ENCODE peak calls at places on chromosomes 12 and 14, in six cellular contexts. G is activated T-helper 1 cell treated with Interleukin-2 at 50 U/mL for 16 hours, R is OCI-LY7, C is SK-N-SH, M is DMS153, L is iris pigment epithelial cell. I is an unnamed sample.

GRCh38 chr12:93784339-93785086 is 107.3 kb downstream of the CRADD start:
- DNase-seq in G (no peak), R (no peak), C (peak; percentile 44), M (no peak), L (peak; percentile 94), I (no peak)

GRCh38 chr12:67797316-67797741 is 148.8 kb downstream of the DYRK2 start:
- DNase-seq in G (no peak), R (no peak), C (no peak), M (no peak), L (no peak), I (no peak)

GRCh38 chr12:100221523-100221922 is 20.9 kb downstream of the ACTR6 start:
- DNase-seq in G (no peak), R (no peak), C (no peak), M (no peak), L (no peak), I (no peak)

GRCh38 chr12:50052544-50052943 is 4.9 kb upstream of the ASIC1 start:
- DNase-seq in G (no peak), R (no peak), C (no peak), M (no peak), L (no peak), I (no peak)

GRCh38 chr12:66942741-66943465 is 264.0 kb upstream of the GRIP1 start:
- DNase-seq in G (no peak), R (no peak), C (peak; percentile 4), M (no peak), L (no peak), I (no peak)

GRCh38 chr14:24674204-24674970 is 40.4 kb upstream of the GZMB start:
- DNase-seq in G (peak; percentile 24), R (peak; percentile 62), C (no peak), M (no peak), L (no peak), I (no peak)

GRCh38 chr12:94073441-94074051 is 74.8 kb upstream of the PLXNC1 start:
- DNase-seq in G (no peak), R (no peak), C (no peak), M (no peak), L (peak; percentile 61), I (no peak)

GRCh38 chr12:124441443-124442190 is 125.8 kb downstream of the NCOR2 start:
- DNase-seq in G (no peak), R (no peak), C (no peak), M (no peak), L (peak; percentile 95), I (peak; percentile 72)

GRCh38 chr14:68018598-68018997 is 199.0 kb downstream of the RAD51B start:
- DNase-seq in G (no peak), R (no peak), C (no peak), M (no peak), L (no peak), I (no peak)

GRCh38 chr12:31647106-31647505 is 12.4 kb upstream of the ETFBKMT start:
- DNase-seq in G (no peak), R (no peak), C (peak; percentile 17), M (peak; percentile 63), L (no peak), I (no peak)

GRCh38 chr12:78674311-78675085 is 190.1 kb upstream of the SYT1 start:
- DNase-seq in G (no peak), R (no peak), C (no peak), M (no peak), L (peak; percentile 26), I (no peak)

GRCh38 chr12:132447327-132447720 is 42.6 kb upstream of the FBRSL1 start:
- DNase-seq in G (no peak), R (no peak), C (no peak), M (no peak), L (no peak), I (no peak)

GRCh38 chr14:68836093-68836492 is 43.2 kb upstream of the ZFP36L1 start:
- DNase-seq in G (no peak), R (no peak), C (no peak), M (no peak), L (no peak), I (no peak)

GRCh38 chr12:85016423-85016822 is 19.7 kb downstream of the TSPAN19 start:
- DNase-seq in G (no peak), R (no peak), C (no peak), M (no peak), L (peak; percentile 98), I (peak; percentile 41)

GRCh38 chr14:77158175-77158908 is 16.8 kb upstream of the ZDHHC22 start:
- DNase-seq in G (no peak), R (no peak), C (peak; percentile 76), M (peak; percentile 75), L (peak; percentile 61), I (peak; percentile 14)

GRCh38 chr12:67617619-67618018 is 30.9 kb upstream of the DYRK2 start:
- DNase-seq in G (no peak), R (no peak), C (no peak), M (no peak), L (no peak), I (no peak)

GRCh38 chr14:74500417-74501134 is 7.0 kb downstream of the ISCA2 start:
- DNase-seq in G (no peak), R (no peak), C (no peak), M (no peak), L (no peak), I (no peak)

GRCh38 chr12:1162083-1162760 is 171.2 kb downstream of the ERC1 start:
- DNase-seq in G (no peak), R (no peak), C (peak; percentile 50), M (no peak), L (no peak), I (no peak)

GRCh38 chr12:61524851-61525250 is 735.4 kb upstream of the USP15 start:
- DNase-seq in G (no peak), R (peak; percentile 81), C (no peak), M (no peak), L (no peak), I (no peak)

GRCh38 chr14:56378046-56378445 is 201.6 kb upstream of the TMEM260 start:
- DNase-seq in G (no peak), R (no peak), C (no peak), M (no peak), L (no peak), I (no peak)

GRCh38 chr12:109946913-109947312 is 46.8 kb downstream of the TCHP start:
- DNase-seq in G (no peak), R (no peak), C (no peak), M (no peak), L (no peak), I (no peak)

GRCh38 chr12:110760204-110760609 is 17.5 kb upstream of the PPP1CC start:
- DNase-seq in G (no peak), R (no peak), C (no peak), M (no peak), L (no peak), I (no peak)

GRCh38 chr12:122835693-122836026 is 403 bp downstream of the HIP1R start:
- DNase-seq in G (peak; percentile 22), R (peak; percentile 75), C (peak; percentile 83), M (no peak), L (no peak), I (no peak)

GRCh38 chr14:75896341-75896740 is 85.5 kb downstream of the TGFB3 start:
- DNase-seq in G (no peak), R (no peak), C (no peak), M (no peak), L (peak; percentile 72), I (no peak)

GRCh38 chr14:104532191-104532555 is 47.4 kb upstream of the C14orf180 start:
- DNase-seq in G (no peak), R (no peak), C (no peak), M (no peak), L (no peak), I (no peak)

GRCh38 chr14:76936483-76936882 is 92.0 kb downstream of the IRF2BPL start:
- DNase-seq in G (no peak), R (no peak), C (no peak), M (no peak), L (peak; percentile 39), I (no peak)

GRCh38 chr12:92719674-92720073 is 16.9 kb downstream of the PLEKHG7 start:
- DNase-seq in G (no peak), R (no peak), C (no peak), M (no peak), L (peak; percentile 42), I (no peak)

GRCh38 chr14:93947282-93947681 is 20.1 kb downstream of the FAM181A start:
- DNase-seq in G (no peak), R (no peak), C (no peak), M (no peak), L (no peak), I (no peak)

GRCh38 chr12:129844662-129845061 is 59.2 kb downstream of the TMEM132D start:
- DNase-seq in G (no peak), R (no peak), C (no peak), M (no peak), L (peak; percentile 8), I (no peak)

GRCh38 chr12:5176058-5176457 is 132.4 kb downstream of the KCNA5 start:
- DNase-seq in G (no peak), R (no peak), C (no peak), M (no peak), L (no peak), I (no peak)

GRCh38 chr14:37202265-37202664 is 4.5 kb downstream of the MIPOL1 start:
- DNase-seq in G (no peak), R (no peak), C (no peak), M (no peak), L (peak; percentile 31), I (no peak)

GRCh38 chr12:69284131-69284530 is 44.8 kb downstream of the CPSF6 start:
- DNase-seq in G (no peak), R (no peak), C (peak; percentile 74), M (peak; percentile 74), L (peak; percentile 73), I (no peak)

GRCh38 chr12:75642226-75642625 is 130.8 kb upstream of the KRR1 start:
- DNase-seq in G (no peak), R (no peak), C (no peak), M (no peak), L (no peak), I (no peak)

GRCh38 chr12:18967814-18968213 is 161.7 kb upstream of the PLEKHA5 start:
- DNase-seq in G (no peak), R (no peak), C (no peak), M (no peak), L (no peak), I (no peak)

GRCh38 chr12:71216725-71217579 is 59.2 kb upstream of the TSPAN8 start:
- DNase-seq in G (no peak), R (peak; percentile 15), C (peak; percentile 13), M (peak; percentile 86), L (peak; percentile 16), I (no peak)

I was measured in AG04449.